ENCODE peak calls at places on chromosomes 11 and 22, in five cellular contexts. Y is testis, C is HFFc6, B is GM13976, W is heart right ventricle. M is an unnamed sample.

GRCh38 chr11:119710417-119710816 is 18.6 kb downstream of the NECTIN1 start:
- DNase-seq in Y (no peak), C (no peak), B (no peak), W (no peak), M (no peak)

GRCh38 chr22:19693581-19693980 is 20.7 kb upstream of the SEPTIN5 start:
- DNase-seq in Y (no peak), C (no peak), B (no peak), W (no peak), M (no peak)

GRCh38 chr11:75667831-75668507 is 869 bp downstream of the MAP6 start:
- DNase-seq in Y (peak), C (peak), B (peak), W (peak), M (peak)

GRCh38 chr11:40376346-40376745 is 1083.1 kb downstream of the LRRC4C start:
- DNase-seq in Y (no peak), C (no peak), B (no peak), W (no peak), M (no peak)

GRCh38 chr11:1482581-1483444 is 3.8 kb downstream of the MOB2 start:
- DNase-seq in Y (no peak), C (no peak), B (no peak), W (peak), M (no peak)

GRCh38 chr22:39241632-39242388 is 3.0 kb downstream of the PDGFB start:
- DNase-seq in Y (no peak), C (no peak), B (no peak), W (no peak), M (no peak)

GRCh38 chr11:70159612-70160570 is 43.2 kb upstream of the FADD start:
- DNase-seq in Y (no peak), C (no peak), B (no peak), W (no peak), M (no peak)

GRCh38 chr11:83206771-83207413 is 13.4 kb downstream of the ANKRD42 start:
- DNase-seq in Y (no peak), C (no peak), B (no peak), W (no peak), M (no peak)

GRCh38 chr11:44564653-44565007 is 833 bp upstream of the CD82 start:
- DNase-seq in Y (peak), C (peak), B (no peak), W (peak), M (no peak)

GRCh38 chr11:43508511-43508918 is 149.8 kb downstream of the TTC17 start:
- DNase-seq in Y (no peak), C (peak), B (no peak), W (no peak), M (no peak)

GRCh38 chr22:41417622-41418390 is 28.8 kb downstream of the TOB2 start:
- DNase-seq in Y (peak), C (no peak), B (no peak), W (peak), M (no peak)

GRCh38 chr11:128146926-128147605 is 440.3 kb downstream of the ETS1 start:
- DNase-seq in Y (no peak), C (no peak), B (no peak), W (no peak), M (no peak)

GRCh38 chr22:47018010-47018910 is 255.8 kb downstream of the TBC1D22A start:
- DNase-seq in Y (no peak), C (no peak), B (no peak), W (no peak), M (no peak)

GRCh38 chr11:45110562-45110961 is 35.9 kb upstream of the PRDM11 start:
- DNase-seq in Y (peak), C (peak), B (peak), W (no peak), M (peak)

GRCh38 chr11:119461250-119461963 is 38.4 kb upstream of the THY1 start:
- DNase-seq in Y (no peak), C (no peak), B (no peak), W (no peak), M (no peak)

GRCh38 chr11:569273-569885 is 6.9 kb upstream of the PHRF1 start:
- DNase-seq in Y (no peak), C (no peak), B (no peak), W (peak), M (no peak)

GRCh38 chr22:19478466-19479357 is at the start of gene UFD1:
- DNase-seq in Y (peak), C (peak), B (peak), W (peak), M (peak)

GRCh38 chr11:116791002-116791812 is 472 bp downstream of the APOA5 start:
- DNase-seq in Y (peak), C (peak), B (peak), W (peak), M (peak)

GRCh38 chr11:77073328-77074001 is 6.7 kb downstream of the CAPN5 start:
- DNase-seq in Y (peak), C (peak), B (peak), W (peak), M (peak)

GRCh38 chr22:40022536-40023225 is 27.9 kb downstream of the FAM83F start:
- DNase-seq in Y (peak), C (no peak), B (no peak), W (no peak), M (no peak)

GRCh38 chr11:108803781-108804180 is 138.9 kb downstream of the DDX10 start:
- DNase-seq in Y (no peak), C (peak), B (no peak), W (no peak), M (no peak)

GRCh38 chr11:67384851-67385366 is 6.9 kb upstream of the RAD9A start:
- DNase-seq in Y (no peak), C (peak), B (no peak), W (no peak), M (no peak)

GRCh38 chr11:6354651-6355485 is 34.6 kb upstream of the CAVIN3 start:
- DNase-seq in Y (no peak), C (no peak), B (no peak), W (no peak), M (no peak)

GRCh38 chr11:72781313-72782080 is 12.3 kb downstream of the STARD10 start:
- DNase-seq in Y (peak), C (no peak), B (peak), W (peak), M (peak)

GRCh38 chr11:409008-409599 is 5.7 kb downstream of the SIGIRR start:
- DNase-seq in Y (no peak), C (no peak), B (no peak), W (no peak), M (no peak)

GRCh38 chr11:109264128-109264527 is 157.9 kb upstream of the C11orf87 start:
- DNase-seq in Y (no peak), C (no peak), B (no peak), W (no peak), M (no peak)

GRCh38 chr11:118098996-118099837 is 12.5 kb upstream of the SMIM35 start:
- DNase-seq in Y (no peak), C (no peak), B (no peak), W (no peak), M (no peak)

GRCh38 chr11:64373598-64373974 is 14.6 kb downstream of the RPS6KA4 start:
- DNase-seq in Y (no peak), C (no peak), B (peak), W (no peak), M (no peak)

GRCh38 chr11:67280341-67280790 is 8.7 kb upstream of the ANKRD13D start:
- DNase-seq in Y (no peak), C (no peak), B (no peak), W (no peak), M (no peak)

GRCh38 chr11:109547356-109548027 is 125.5 kb downstream of the C11orf87 start:
- DNase-seq in Y (no peak), C (peak), B (no peak), W (no peak), M (no peak)

M was measured in GM12892.